ENCODE peak calls at places on chromosome 18, in ten cellular contexts. X, B, Y, S, J, T, Q, W, L and I are unnamed samples.
A peak's percentile ranks its signal among the peaks of the same experiment; 100 is the strongest.

GRCh38 chr18:58222439-58223125 is 178.6 kb downstream of the NEDD4L start:
- ATAC-seq in X (no peak), J (no peak), T (no peak), Y (no peak), W (no peak), Q (no peak), L (no peak), S (no peak), B (peak; percentile 11), I (no peak)

GRCh38 chr18:2148823-2149222 is 422.5 kb downstream of the METTL4 start:
- ATAC-seq in Y (peak; percentile 79), Q (no peak), T (peak; percentile 28), L (no peak), W (no peak), B (no peak), X (no peak), S (no peak), J (no peak), I (peak; percentile 52)

GRCh38 chr18:49997468-49998045 is 184.2 kb upstream of the ACAA2 start:
- ATAC-seq in W (no peak), B (no peak), Y (peak; percentile 8), Q (no peak), J (no peak), T (no peak), S (no peak), L (no peak), X (no peak), I (no peak)

GRCh38 chr18:13309031-13309430 is 90.5 kb downstream of the LDLRAD4 start:
- ATAC-seq in J (no peak), B (no peak), L (no peak), Q (no peak), S (no peak), Y (no peak), T (no peak), X (no peak), W (no peak), I (no peak)

GRCh38 chr18:10085405-10085804 is 171.6 kb downstream of the VAPA start:
- ATAC-seq in X (no peak), L (no peak), J (no peak), Q (no peak), B (peak; percentile 5), T (no peak), Y (peak; percentile 42), W (no peak), S (no peak), I (no peak)

GRCh38 chr18:4016391-4017049 is 438.6 kb downstream of the DLGAP1 start:
- ATAC-seq in W (no peak), T (no peak), S (no peak), J (no peak), Y (no peak), X (no peak), Q (no peak), L (no peak), B (no peak), I (no peak)

GRCh38 chr18:63040788-63041410 is 278.7 kb downstream of the BCL2 start:
- ATAC-seq in L (no peak), S (no peak), X (no peak), T (no peak), Y (no peak), W (no peak), Q (no peak), B (no peak), J (no peak), I (no peak)

GRCh38 chr18:34729264-34729663 is 19.2 kb downstream of the DTNA start:
- ATAC-seq in Q (peak; percentile 62), S (no peak), X (peak; percentile 41), W (peak; percentile 98), T (peak; percentile 94), B (peak; percentile 83), J (peak; percentile 59), Y (peak; percentile 49), L (peak; percentile 74), I (no peak)

GRCh38 chr18:25453556-25454269 is 101.7 kb upstream of the ZNF521 start:
- ATAC-seq in W (no peak), S (no peak), B (no peak), Q (no peak), L (no peak), T (peak; percentile 58), J (no peak), Y (peak; percentile 74), X (peak; percentile 75), I (peak; percentile 88)

GRCh38 chr18:69935319-69936190 is 12.1 kb downstream of the CD226 start:
- ATAC-seq in Y (no peak), S (no peak), J (no peak), T (no peak), Q (no peak), L (no peak), W (peak; percentile 33), X (no peak), B (peak; percentile 58), I (no peak)

GRCh38 chr18:33838084-33838483 is 260.1 kb downstream of the ASXL3 start:
- ATAC-seq in J (no peak), Q (no peak), T (no peak), B (no peak), Y (no peak), X (no peak), S (no peak), W (no peak), L (no peak), I (no peak)

GRCh38 chr18:55243852-55244251 is 284.6 kb upstream of the CCDC68 start:
- ATAC-seq in W (peak; percentile 34), Q (peak; percentile 88), B (no peak), Y (peak; percentile 78), J (no peak), X (peak; percentile 76), T (peak; percentile 28), L (no peak), S (peak; percentile 39), I (peak; percentile 65)

GRCh38 chr18:46071615-46071893 is 506 bp downstream of the PSTPIP2 start:
- ATAC-seq in S (peak; percentile 45), Y (peak; percentile 24), W (peak; percentile 7), Q (no peak), T (no peak), L (peak; percentile 6), B (peak; percentile 9), X (no peak), J (no peak), I (peak; percentile 24)

GRCh38 chr18:79796531-79797390 is 977 bp upstream of the KCNG2 start:
- ATAC-seq in T (no peak), X (no peak), Y (no peak), L (no peak), S (no peak), W (no peak), J (no peak), Q (no peak), B (no peak), I (no peak)

GRCh38 chr18:22868831-22869230 is 64.3 kb upstream of the RBBP8 start:
- ATAC-seq in W (no peak), Y (no peak), J (no peak), T (no peak), S (no peak), B (no peak), Q (no peak), L (peak; percentile 22), X (no peak), I (no peak)